ENCODE peak calls at places on chromosomes 12 and 14, in six cellular contexts. B, Q, Z, I, M and L are unnamed samples.
A peak's percentile ranks its signal among the peaks of the same experiment; 100 is the strongest.

GRCh38 chr12:100142851-100143559 is at the start of gene BLTP3B:
- DNase-seq in Q (peak; percentile 92), Z (peak; percentile 90), B (peak; percentile 95), I (peak; percentile 96), M (peak; percentile 91), L (peak; percentile 84)

GRCh38 chr14:89310211-89310610 is 106.8 kb downstream of the FOXN3 start:
- DNase-seq in B (no peak), Q (no peak), I (no peak), Z (no peak), M (no peak), L (no peak)

GRCh38 chr12:108367436-108367835 is 28.3 kb upstream of the CMKLR1 start:
- DNase-seq in Q (peak; percentile 30), B (no peak), I (no peak), M (peak; percentile 75), Z (no peak), L (no peak)

GRCh38 chr14:52268191-52269061 is 928 bp downstream of the PTGDR start:
- DNase-seq in Z (no peak), B (peak; percentile 61), I (peak; percentile 14), Q (no peak), M (no peak), L (no peak)

GRCh38 chr12:80087486-80088213 is 11.7 kb upstream of the OTOGL start:
- DNase-seq in Z (no peak), Q (no peak), I (no peak), B (no peak), M (no peak), L (no peak)

GRCh38 chr12:53205747-53206146 is 1.3 kb downstream of the ITGB7 start:
- DNase-seq in I (no peak), Q (no peak), M (no peak), B (no peak), Z (no peak), L (no peak)

GRCh38 chr14:71942904-71943694 is 10.9 kb downstream of the RGS6 start:
- DNase-seq in Z (no peak), B (no peak), I (no peak), M (no peak), Q (no peak), L (no peak)

GRCh38 chr12:752673-753400 is 458 bp downstream of the WNK1 start:
- DNase-seq in I (peak; percentile 87), M (peak; percentile 59), Q (peak; percentile 54), B (peak; percentile 66), Z (peak; percentile 66), L (peak; percentile 53)

GRCh38 chr14:49641697-49642129 is 6.7 kb upstream of the DNAAF2 start:
- DNase-seq in Z (peak; percentile 0), Q (no peak), M (no peak), B (peak; percentile 14), I (peak; percentile 82), L (peak; percentile 37)

GRCh38 chr14:24432259-24433131 is 2.7 kb downstream of the KHNYN start:
- DNase-seq in I (no peak), Q (no peak), Z (no peak), M (no peak), B (no peak), L (no peak)

GRCh38 chr12:795305-795704 is 42.9 kb downstream of the WNK1 start:
- DNase-seq in B (no peak), Z (no peak), Q (no peak), M (no peak), I (no peak), L (no peak)

GRCh38 chr12:45907955-45908354 is 82.4 kb downstream of the SCAF11 start:
- DNase-seq in B (no peak), M (no peak), Q (no peak), I (no peak), Z (no peak), L (no peak)

GRCh38 chr14:95319312-95320075 is at the start of gene CLMN:
- DNase-seq in B (peak; percentile 73), Z (peak; percentile 34), Q (no peak), M (no peak), I (peak; percentile 80), L (no peak)

GRCh38 chr12:117151195-117152031 is 38.9 kb downstream of the FBXO21 start:
- DNase-seq in B (peak; percentile 93), I (peak; percentile 77), Q (peak; percentile 51), Z (peak; percentile 47), M (peak; percentile 70), L (peak; percentile 29)

DNA sequence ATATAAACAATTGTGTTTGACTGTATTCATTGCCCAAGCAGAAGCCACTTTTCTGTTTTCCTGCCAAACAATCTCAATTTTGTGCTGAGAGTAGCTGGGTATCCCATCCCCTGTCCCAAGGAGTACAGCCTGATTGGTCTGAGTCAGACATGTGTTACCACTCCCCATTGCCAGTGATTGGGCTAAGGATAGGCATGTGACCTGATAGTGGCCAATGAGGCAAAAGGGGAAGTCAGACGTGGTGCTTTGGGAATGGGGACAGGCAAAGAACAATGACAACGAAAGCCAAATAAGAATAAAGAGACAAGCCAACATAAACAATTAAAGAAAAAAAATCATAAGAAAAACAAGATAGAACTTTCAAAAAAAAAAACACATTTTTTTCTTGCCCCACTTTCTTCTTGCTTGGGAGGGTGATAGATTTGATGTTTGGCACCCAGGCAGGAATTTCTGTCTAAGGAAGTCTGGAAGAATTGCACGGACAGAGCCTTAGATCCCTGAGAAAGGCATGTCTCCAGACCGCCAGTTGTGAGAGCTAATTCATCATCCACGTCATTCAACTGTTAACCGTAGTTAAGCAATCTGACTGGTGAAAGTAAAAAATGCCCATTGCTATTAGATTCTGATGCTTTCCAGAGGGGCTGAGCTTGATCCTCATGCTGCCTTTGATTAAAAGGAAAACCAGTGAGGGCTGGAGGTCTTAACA is 626.6 kb upstream of the TMEM132C start:
- DNase-seq in M (peak; percentile 55), Z (no peak), I (peak; percentile 30), Q (no peak), B (no peak), L (no peak)
- H3K27ac ChIP-seq in M (peak overlapping the region; percentile 32), Z (no peak overlapping the region), I (no peak overlapping the region), Q (no peak overlapping the region), B (no peak overlapping the region), L (no peak overlapping the region)

DNA sequence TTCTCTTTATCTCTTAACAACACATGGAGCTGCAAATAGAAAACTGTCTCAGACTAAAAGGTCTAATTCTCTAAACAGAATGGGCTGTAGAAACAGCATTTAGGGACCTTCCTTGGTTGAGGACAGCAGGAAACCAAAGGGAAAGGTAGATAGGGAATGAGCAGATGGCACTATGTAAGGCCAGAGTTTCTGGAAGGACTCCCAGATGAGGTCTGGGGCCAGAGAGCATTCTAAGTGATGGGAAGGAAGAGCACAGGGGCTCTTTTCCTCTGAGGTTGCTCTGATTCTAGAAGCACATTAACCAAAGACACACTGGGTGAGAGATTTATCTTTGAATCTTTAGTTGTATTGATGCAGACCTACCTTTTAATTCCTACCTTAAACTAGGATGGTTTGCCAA is 79.4 kb downstream of the TPH2 start:
- DNase-seq in I (no peak), Q (no peak), B (no peak), M (no peak), Z (no peak), L (no peak)
- H3K27ac ChIP-seq in I (no peak overlapping the region), Q (no peak overlapping the region), B (no peak overlapping the region), M (no peak overlapping the region), Z (no peak overlapping the region), L (no peak overlapping the region)

DNA sequence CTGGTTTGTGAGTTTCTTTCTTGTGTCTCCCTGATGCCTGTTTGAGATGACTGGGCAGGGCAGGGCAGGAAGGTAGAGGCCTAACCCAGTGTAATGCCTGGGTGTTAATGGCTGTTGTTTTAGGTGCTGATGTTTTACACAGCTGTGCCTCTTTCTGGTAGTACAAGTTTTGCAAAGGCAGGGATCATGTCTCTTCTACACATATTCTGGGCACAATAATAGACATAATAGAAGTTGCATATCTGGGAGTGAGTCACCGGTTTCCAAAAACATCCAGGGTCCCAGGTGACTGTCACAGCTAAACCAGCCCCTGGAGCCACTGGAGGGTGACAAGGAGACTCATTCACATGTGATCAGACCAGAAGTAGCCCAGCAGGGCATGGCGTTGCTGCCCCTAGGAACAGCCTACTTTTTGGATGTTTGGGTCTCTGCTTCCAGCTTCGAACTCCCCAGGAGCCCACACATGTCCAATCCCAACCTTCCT is 18.1 kb downstream of the TPCN1 start:
- DNase-seq in Z (no peak), B (no peak), M (peak; percentile 66), I (no peak), Q (no peak), L (peak; percentile 90)
- H3K27ac ChIP-seq in Z (peak overlapping the region; percentile 5), B (no peak overlapping the region), M (peak overlapping the region; percentile 82), I (peak overlapping the region; percentile 98), Q (peak overlapping the region; percentile 32), L (peak overlapping the region; percentile 98)

GRCh38 chr12:75960954-75961661 is 70.5 kb downstream of the PHLDA1 start:
- DNase-seq in B (no peak), I (no peak), Q (no peak), M (no peak), Z (no peak), L (no peak)

GRCh38 chr12:75960086-75960910 is 71.3 kb downstream of the PHLDA1 start:
- DNase-seq in Z (no peak), I (peak; percentile 77), M (no peak), B (peak; percentile 89), Q (no peak), L (no peak)

GRCh38 chr12:75959060-75959459 is 72.5 kb downstream of the PHLDA1 start:
- DNase-seq in M (no peak), I (no peak), Z (no peak), Q (no peak), B (peak; percentile 87), L (no peak)

GRCh38 chr12:75961878-75962277 is 69.7 kb downstream of the PHLDA1 start:
- DNase-seq in I (no peak), Z (no peak), M (no peak), B (no peak), Q (no peak), L (no peak)

DNA sequence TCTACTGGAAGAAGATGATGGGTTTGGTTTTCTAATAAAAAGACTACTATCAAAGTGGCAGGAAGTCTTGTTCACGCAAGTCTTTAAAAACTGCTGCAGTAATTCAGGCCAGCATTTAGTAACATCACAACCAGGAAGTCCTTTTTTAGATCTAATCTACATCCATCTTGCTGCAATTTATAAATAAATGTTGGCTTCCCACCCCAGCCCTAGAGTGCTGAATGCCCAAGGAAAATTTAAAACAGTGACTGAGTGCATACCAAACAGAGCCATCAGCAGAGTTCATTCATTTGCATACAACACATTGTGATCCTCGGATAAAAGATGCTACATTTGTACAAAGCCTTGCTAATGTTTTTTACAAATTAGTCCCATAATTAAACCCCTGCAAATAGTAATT is 72.1 kb downstream of the PHLDA1 start:
- DNase-seq in I (no peak), B (no peak), Q (no peak), Z (no peak), M (no peak), L (no peak)
- H3K27ac ChIP-seq in I (peak overlapping the region; percentile 51), B (peak overlapping the region; percentile 91), Q (no peak overlapping the region), Z (no peak overlapping the region), M (no peak overlapping the region), L (no peak overlapping the region)

GRCh38 chr14:100038065-100038464 is 27.2 kb upstream of the EVL start:
- DNase-seq in Q (no peak), B (no peak), Z (no peak), I (no peak), M (no peak), L (no peak)
- H3K27ac ChIP-seq in Q (no peak overlapping the region), B (no peak overlapping the region), Z (no peak overlapping the region), I (no peak overlapping the region), M (no peak overlapping the region), L (no peak overlapping the region)

DNA sequence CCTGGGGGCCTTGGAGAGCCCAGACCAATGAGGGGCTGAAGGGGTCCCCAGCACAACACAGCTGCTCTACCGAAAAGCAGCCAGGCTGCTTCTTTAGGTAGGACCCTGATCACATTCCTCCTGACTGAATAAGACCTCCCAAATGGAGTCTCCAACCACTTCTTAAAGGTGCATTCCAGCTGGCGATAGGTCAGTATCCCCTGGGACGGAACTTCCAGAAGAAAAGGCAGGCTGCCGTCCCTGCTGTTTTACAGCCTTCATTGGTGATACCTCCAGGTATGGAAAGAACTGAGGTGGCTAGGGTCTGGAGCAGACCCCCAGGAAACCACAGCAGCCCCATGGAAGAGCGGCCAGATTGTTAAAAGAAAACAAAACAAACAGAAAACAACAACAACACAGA is 340.6 kb downstream of the BTG1 start:
- DNase-seq in M (no peak), Z (no peak), B (no peak), I (no peak), Q (no peak), L (no peak)
- H3K27ac ChIP-seq in M (no peak overlapping the region), Z (no peak overlapping the region), B (no peak overlapping the region), I (no peak overlapping the region), Q (no peak overlapping the region), L (no peak overlapping the region)